ENCODE peak calls at places on chromosome 6, in nine cellular contexts. C is glutamatergic neuron; N is effector CD4-positive, alpha-beta T cell; B is activated T-helper 1 cell treated with Interleukin-2 at 50 U/mL for 16 hours; E is RPMI8226; O is B cell; R is activated naive CD4-positive, alpha-beta T cell treated with Interleukin-2 at 50 U/mL for 16 hours; P is tibial artery; V is kidney glomerular epithelial cell. K is an unnamed sample.

GRCh38 chr6:115545410-115545986 is 515.2 kb downstream of the FRK start:
- DNase-seq in C (peak), N (no peak), B (no peak), E (no peak), O (no peak), R (no peak), P (no peak), V (no peak), K (no peak)

GRCh38 chr6:122845916-122846632 is 57.0 kb downstream of the SMPDL3A start:
- DNase-seq in C (no peak), N (no peak), B (no peak), E (no peak), O (no peak), R (no peak), P (no peak), V (no peak), K (no peak)

GRCh38 chr6:139699335-139699734 is 324.9 kb upstream of the CITED2 start:
- DNase-seq in C (no peak), N (no peak), B (no peak), E (no peak), O (no peak), R (no peak), P (peak), V (no peak), K (no peak)

GRCh38 chr6:25017932-25018581 is 82.3 kb upstream of the RIPOR2 start:
- DNase-seq in C (peak), N (peak), B (peak), E (peak), O (peak), R (peak), P (peak), V (peak), K (peak)

GRCh38 chr6:69589626-69590025 is 207.2 kb downstream of the LMBRD1 start:
- DNase-seq in C (no peak), N (no peak), B (no peak), E (no peak), O (no peak), R (no peak), P (no peak), V (no peak), K (no peak)

GRCh38 chr6:135323202-135323668 is 142.1 kb downstream of the MYB start:
- DNase-seq in C (no peak), N (no peak), B (no peak), E (no peak), O (peak), R (no peak), P (no peak), V (no peak), K (peak)

GRCh38 chr6:13241364-13241763 is 87.0 kb downstream of the TBC1D7 start:
- DNase-seq in C (no peak), N (no peak), B (no peak), E (no peak), O (no peak), R (no peak), P (no peak), V (no peak), K (no peak)

GRCh38 chr6:46217671-46218131 is 46.9 kb upstream of the ENPP5 start:
- DNase-seq in C (no peak), N (no peak), B (no peak), E (no peak), O (peak), R (no peak), P (peak), V (no peak), K (no peak)

GRCh38 chr6:165906-166305 is 126.4 kb upstream of the DUSP22 start:
- DNase-seq in C (no peak), N (no peak), B (no peak), E (no peak), O (no peak), R (no peak), P (no peak), V (no peak), K (no peak)

GRCh38 chr6:162733489-162733888 is 5.7 kb downstream of the PACRG start:
- DNase-seq in C (no peak), N (no peak), B (no peak), E (no peak), O (no peak), R (peak), P (no peak), V (no peak), K (no peak)

GRCh38 chr6:44630125-44631028 is 242.9 kb downstream of the CDC5L start:
- DNase-seq in C (peak), N (no peak), B (no peak), E (peak), O (no peak), R (peak), P (no peak), V (no peak), K (peak)

GRCh38 chr6:36752187-36752885 is 54.7 kb downstream of the RAB44 start:
- DNase-seq in C (no peak), N (no peak), B (no peak), E (peak), O (no peak), R (peak), P (no peak), V (no peak), K (no peak)

GRCh38 chr6:13038315-13039261 is 289.7 kb downstream of the TBC1D7 start:
- DNase-seq in C (no peak), N (no peak), B (no peak), E (no peak), O (no peak), R (no peak), P (no peak), V (no peak), K (no peak)

GRCh38 chr6:100281471-100281878 is 183.2 kb downstream of the SIM1 start:
- DNase-seq in C (peak), N (no peak), B (no peak), E (no peak), O (no peak), R (no peak), P (no peak), V (no peak), K (no peak)

GRCh38 chr6:33132121-33132524 is 56.3 kb downstream of the HLA-DPB1 start:
- DNase-seq in C (no peak), N (no peak), B (no peak), E (no peak), O (no peak), R (no peak), P (no peak), V (no peak), K (no peak)

GRCh38 chr6:57283096-57283495 is 34.3 kb upstream of the PRIM2 start:
- DNase-seq in C (no peak), N (no peak), B (no peak), E (no peak), O (no peak), R (no peak), P (no peak), V (no peak), K (no peak)

GRCh38 chr6:109759098-109759855 is 68.2 kb downstream of the FIG4 start:
- DNase-seq in C (no peak), N (no peak), B (no peak), E (no peak), O (no peak), R (no peak), P (no peak), V (no peak), K (no peak)

GRCh38 chr6:22613695-22614094 is 44.3 kb downstream of the HDGFL1 start:
- DNase-seq in C (no peak), N (no peak), B (no peak), E (no peak), O (no peak), R (no peak), P (no peak), V (peak), K (no peak)

GRCh38 chr6:28208180-28208659 is 16.9 kb upstream of the ZSCAN9 start:
- DNase-seq in C (peak), N (no peak), B (no peak), E (no peak), O (peak), R (no peak), P (no peak), V (no peak), K (no peak)

GRCh38 chr6:134315974-134316391 is 1.9 kb downstream of the SGK1 start:
- DNase-seq in C (no peak), N (no peak), B (no peak), E (no peak), O (no peak), R (no peak), P (no peak), V (no peak), K (no peak)

GRCh38 chr6:159490298-159490937 is 202.6 kb downstream of the SOD2 start:
- DNase-seq in C (no peak), N (no peak), B (no peak), E (no peak), O (no peak), R (no peak), P (peak), V (no peak), K (no peak)

GRCh38 chr6:133818320-133818719 is 70.6 kb upstream of the TCF21 start:
- DNase-seq in C (no peak), N (no peak), B (no peak), E (no peak), O (no peak), R (no peak), P (no peak), V (no peak), K (no peak)

GRCh38 chr6:12029979-12030737 is 18.0 kb downstream of the HIVEP1 start:
- DNase-seq in C (no peak), N (no peak), B (no peak), E (no peak), O (no peak), R (no peak), P (no peak), V (no peak), K (no peak)

GRCh38 chr6:159716247-159717086 is 10.8 kb upstream of the WTAP start:
- DNase-seq in C (no peak), N (no peak), B (no peak), E (no peak), O (no peak), R (no peak), P (peak), V (peak), K (no peak)

GRCh38 chr6:79672631-79673065 is 41.5 kb downstream of the SH3BGRL2 start:
- DNase-seq in C (no peak), N (no peak), B (no peak), E (peak), O (no peak), R (no peak), P (no peak), V (peak), K (no peak)

GRCh38 chr6:53795254-53795701 is 473 bp downstream of the LRRC1 start:
- DNase-seq in C (no peak), N (no peak), B (no peak), E (peak), O (no peak), R (no peak), P (no peak), V (no peak), K (no peak)

GRCh38 chr6:112235956-112236355 is 18.4 kb downstream of the LAMA4 start:
- DNase-seq in C (no peak), N (no peak), B (no peak), E (no peak), O (no peak), R (peak), P (no peak), V (no peak), K (peak)

GRCh38 chr6:19968201-19968600 is 131.0 kb downstream of the ID4 start:
- DNase-seq in C (no peak), N (no peak), B (no peak), E (no peak), O (no peak), R (no peak), P (no peak), V (no peak), K (no peak)

GRCh38 chr6:137970368-137970767 is 103.3 kb downstream of the TNFAIP3 start:
- DNase-seq in C (no peak), N (no peak), B (no peak), E (no peak), O (no peak), R (peak), P (no peak), V (no peak), K (no peak)

GRCh38 chr6:11210386-11211138 is 21.9 kb downstream of the NEDD9 start:
- DNase-seq in C (no peak), N (no peak), B (no peak), E (no peak), O (no peak), R (no peak), P (no peak), V (no peak), K (no peak)

GRCh38 chr6:78436335-78436734 is 431.0 kb upstream of the IRAK1BP1 start:
- DNase-seq in C (no peak), N (no peak), B (no peak), E (peak), O (no peak), R (no peak), P (no peak), V (peak), K (no peak)

GRCh38 chr6:16747232-16748027 is 13.8 kb downstream of the ATXN1 start:
- DNase-seq in C (no peak), N (no peak), B (no peak), E (no peak), O (no peak), R (no peak), P (no peak), V (peak), K (no peak)

GRCh38 chr6:3962897-3963296 is 113.7 kb downstream of the FAM50B start:
- DNase-seq in C (no peak), N (no peak), B (no peak), E (no peak), O (no peak), R (no peak), P (no peak), V (no peak), K (no peak)

GRCh38 chr6:43297644-43298564 is at the start of gene SLC22A7:
- DNase-seq in C (no peak), N (no peak), B (no peak), E (peak), O (no peak), R (no peak), P (no peak), V (no peak), K (no peak)

GRCh38 chr6:72738091-72738490 is 116.2 kb downstream of the KCNQ5 start:
- DNase-seq in C (no peak), N (no peak), B (no peak), E (no peak), O (no peak), R (no peak), P (no peak), V (no peak), K (no peak)

GRCh38 chr6:27651371-27651732 is 178.4 kb upstream of the ZNF184 start:
- DNase-seq in C (no peak), N (no peak), B (no peak), E (no peak), O (no peak), R (no peak), P (no peak), V (no peak), K (no peak)